ENCODE peak calls at places on chromosome 14, in ten cellular contexts. One of them, this sample, is unnamed.

GRCh38 chr14:67505254-67505653 is 16.7 kb upstream of the TMEM229B start:
- DNase-seq in cardiac fibroblast: no peak
- DNase-seq in fibroblast of lung: no peak
- DNase-seq in AG09319: no peak
- DNase-seq in gastrocnemius medialis: no peak
- DNase-seq in CD8-positive, alpha-beta T cell: no peak
- DNase-seq in A549: no peak
- DNase-seq in HFFc6: no peak
- DNase-seq in AG04450: no peak
- DNase-seq in lower lobe of right lung: no peak
- DNase-seq in this sample: no peak

GRCh38 chr14:76073732-76074131 is 78.0 kb upstream of the GPATCH2L start:
- DNase-seq in A549: no peak
- DNase-seq in cardiac fibroblast: no peak
- DNase-seq in gastrocnemius medialis: no peak
- DNase-seq in AG04450: no peak
- DNase-seq in AG09319: no peak
- DNase-seq in lower lobe of right lung: no peak
- DNase-seq in fibroblast of lung: no peak
- DNase-seq in CD8-positive, alpha-beta T cell: no peak
- DNase-seq in HFFc6: no peak
- DNase-seq in this sample: no peak

GRCh38 chr14:22003471-22003870 is 329.9 kb upstream of the OR4E1 start:
- DNase-seq in AG04450: no peak
- DNase-seq in A549: no peak
- DNase-seq in cardiac fibroblast: no peak
- DNase-seq in gastrocnemius medialis: no peak
- DNase-seq in CD8-positive, alpha-beta T cell: peak; percentile 23
- DNase-seq in AG09319: no peak
- DNase-seq in fibroblast of lung: no peak
- DNase-seq in lower lobe of right lung: no peak
- DNase-seq in HFFc6: no peak
- DNase-seq in this sample: no peak

GRCh38 chr14:91349481-91350074 is 68.0 kb downstream of the CCDC88C start:
- DNase-seq in HFFc6: no peak
- DNase-seq in cardiac fibroblast: no peak
- DNase-seq in lower lobe of right lung: no peak
- DNase-seq in AG09319: no peak
- DNase-seq in CD8-positive, alpha-beta T cell: peak; percentile 80
- DNase-seq in A549: no peak
- DNase-seq in gastrocnemius medialis: no peak
- DNase-seq in AG04450: no peak
- DNase-seq in fibroblast of lung: no peak
- DNase-seq in this sample: no peak

GRCh38 chr14:105389534-105389933 is 8.8 kb upstream of the TEX22 start:
- DNase-seq in AG09319: no peak
- DNase-seq in lower lobe of right lung: no peak
- DNase-seq in HFFc6: no peak
- DNase-seq in CD8-positive, alpha-beta T cell: no peak
- DNase-seq in gastrocnemius medialis: no peak
- DNase-seq in A549: no peak
- DNase-seq in cardiac fibroblast: no peak
- DNase-seq in fibroblast of lung: no peak
- DNase-seq in AG04450: no peak
- DNase-seq in this sample: no peak

GRCh38 chr14:61193471-61193870 is 87.7 kb downstream of the TMEM30B start:
- DNase-seq in A549: no peak
- DNase-seq in gastrocnemius medialis: no peak
- DNase-seq in fibroblast of lung: no peak
- DNase-seq in cardiac fibroblast: no peak
- DNase-seq in CD8-positive, alpha-beta T cell: no peak
- DNase-seq in AG09319: no peak
- DNase-seq in HFFc6: no peak
- DNase-seq in AG04450: no peak
- DNase-seq in lower lobe of right lung: no peak
- DNase-seq in this sample: no peak

GRCh38 chr14:24334431-24335271 is at the start of gene ADCY4:
- DNase-seq in CD8-positive, alpha-beta T cell: no peak
- DNase-seq in A549: no peak
- DNase-seq in AG04450: no peak
- DNase-seq in fibroblast of lung: no peak
- DNase-seq in gastrocnemius medialis: no peak
- DNase-seq in lower lobe of right lung: peak; percentile 66
- DNase-seq in HFFc6: no peak
- DNase-seq in AG09319: no peak
- DNase-seq in cardiac fibroblast: no peak
- DNase-seq in this sample: no peak

GRCh38 chr14:23079716-23080115 is 15.2 kb downstream of the ACIN1 start:
- DNase-seq in HFFc6: peak; percentile 63
- DNase-seq in lower lobe of right lung: no peak
- DNase-seq in cardiac fibroblast: no peak
- DNase-seq in gastrocnemius medialis: no peak
- DNase-seq in AG04450: no peak
- DNase-seq in A549: no peak
- DNase-seq in AG09319: no peak
- DNase-seq in CD8-positive, alpha-beta T cell: no peak
- DNase-seq in fibroblast of lung: no peak
- DNase-seq in this sample: no peak

GRCh38 chr14:106585692-106586091 is 1059.3 kb downstream of the TMEM121 start:
- DNase-seq in AG09319: no peak
- DNase-seq in HFFc6: no peak
- DNase-seq in A549: no peak
- DNase-seq in lower lobe of right lung: no peak
- DNase-seq in cardiac fibroblast: no peak
- DNase-seq in gastrocnemius medialis: no peak
- DNase-seq in AG04450: no peak
- DNase-seq in CD8-positive, alpha-beta T cell: no peak
- DNase-seq in fibroblast of lung: no peak
- DNase-seq in this sample: no peak

DNA sequence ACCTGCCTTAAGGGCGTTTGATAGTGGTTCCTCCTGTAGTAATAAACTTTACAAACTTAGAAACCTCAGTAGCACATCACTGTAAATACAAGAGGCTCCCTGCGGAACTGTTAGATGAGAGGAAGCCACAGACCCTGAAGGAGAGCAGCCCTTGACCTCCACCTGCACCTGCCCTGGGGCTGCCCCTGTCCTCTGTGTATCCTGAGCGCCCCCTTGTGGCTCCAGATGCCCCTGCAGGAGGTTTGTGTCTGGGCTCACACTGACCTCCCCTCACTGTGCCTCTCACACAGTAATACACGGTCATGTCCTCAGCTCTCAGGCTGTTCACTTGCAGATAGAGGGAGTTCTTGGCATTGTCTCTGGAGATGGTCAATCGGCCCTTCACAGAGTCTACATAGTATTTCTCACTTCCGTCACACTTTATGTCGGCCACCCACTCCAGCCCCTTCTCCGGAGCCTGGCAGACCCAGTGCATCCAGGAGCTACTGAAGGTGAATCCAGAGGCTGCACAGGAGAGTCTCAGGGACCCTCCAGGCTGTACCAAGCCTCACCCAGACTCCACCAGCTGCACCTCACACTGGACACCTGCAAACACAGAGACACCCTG is 1059.8 kb downstream of the TMEM121 start:
- DNase-seq in HFFc6: no peak
- DNase-seq in AG04450: no peak
- DNase-seq in gastrocnemius medialis: no peak
- DNase-seq in AG09319: no peak
- DNase-seq in lower lobe of right lung: peak; percentile 58
- DNase-seq in fibroblast of lung: no peak
- DNase-seq in cardiac fibroblast: no peak
- DNase-seq in CD8-positive, alpha-beta T cell: peak; percentile 65
- DNase-seq in A549: peak; percentile 13
- DNase-seq in this sample: no peak
- TF ChIP-seq CTCF in HFFc6: no peak
- TF ChIP-seq CTCF in AG04450: no peak
- TF ChIP-seq CTCF in gastrocnemius medialis: no peak
- TF ChIP-seq CTCF in AG09319: no peak
- TF ChIP-seq CTCF in lower lobe of right lung: peak; percentile 57
- TF ChIP-seq CTCF in fibroblast of lung: no peak
- TF ChIP-seq CTCF in cardiac fibroblast: no peak
- TF ChIP-seq CTCF in CD8-positive, alpha-beta T cell: peak; percentile 80
- TF ChIP-seq CTCF in A549: no peak
- TF ChIP-seq CTCF in this sample: no peak

GRCh38 chr14:72634910-72635647 is 258.8 kb downstream of the DPF3 start:
- DNase-seq in cardiac fibroblast: no peak
- DNase-seq in CD8-positive, alpha-beta T cell: no peak
- DNase-seq in fibroblast of lung: no peak
- DNase-seq in A549: no peak
- DNase-seq in HFFc6: no peak
- DNase-seq in AG09319: no peak
- DNase-seq in AG04450: no peak
- DNase-seq in gastrocnemius medialis: no peak
- DNase-seq in lower lobe of right lung: no peak
- DNase-seq in this sample: no peak
- TF ChIP-seq CTCF in cardiac fibroblast: no peak
- TF ChIP-seq CTCF in CD8-positive, alpha-beta T cell: no peak
- TF ChIP-seq CTCF in fibroblast of lung: no peak
- TF ChIP-seq CTCF in A549: no peak
- TF ChIP-seq CTCF in HFFc6: peak; percentile 14
- TF ChIP-seq CTCF in AG09319: no peak
- TF ChIP-seq CTCF in AG04450: no peak
- TF ChIP-seq CTCF in gastrocnemius medialis: no peak
- TF ChIP-seq CTCF in lower lobe of right lung: no peak
- TF ChIP-seq CTCF in this sample: no peak

GRCh38 chr14:85191986-85192385 is 338.0 kb upstream of the FLRT2 start:
- DNase-seq in fibroblast of lung: no peak
- DNase-seq in cardiac fibroblast: no peak
- DNase-seq in A549: no peak
- DNase-seq in AG04450: no peak
- DNase-seq in CD8-positive, alpha-beta T cell: no peak
- DNase-seq in lower lobe of right lung: no peak
- DNase-seq in HFFc6: no peak
- DNase-seq in AG09319: no peak
- DNase-seq in gastrocnemius medialis: no peak
- DNase-seq in this sample: no peak

GRCh38 chr14:85190251-85190650 is 339.7 kb upstream of the FLRT2 start:
- DNase-seq in lower lobe of right lung: no peak
- DNase-seq in A549: no peak
- DNase-seq in cardiac fibroblast: no peak
- DNase-seq in fibroblast of lung: no peak
- DNase-seq in CD8-positive, alpha-beta T cell: no peak
- DNase-seq in AG04450: no peak
- DNase-seq in gastrocnemius medialis: no peak
- DNase-seq in HFFc6: no peak
- DNase-seq in AG09319: no peak
- DNase-seq in this sample: no peak

GRCh38 chr14:85197976-85198375 is 332.0 kb upstream of the FLRT2 start:
- DNase-seq in cardiac fibroblast: no peak
- DNase-seq in lower lobe of right lung: no peak
- DNase-seq in AG09319: no peak
- DNase-seq in AG04450: no peak
- DNase-seq in CD8-positive, alpha-beta T cell: no peak
- DNase-seq in HFFc6: no peak
- DNase-seq in gastrocnemius medialis: no peak
- DNase-seq in A549: no peak
- DNase-seq in fibroblast of lung: no peak
- DNase-seq in this sample: no peak

DNA sequence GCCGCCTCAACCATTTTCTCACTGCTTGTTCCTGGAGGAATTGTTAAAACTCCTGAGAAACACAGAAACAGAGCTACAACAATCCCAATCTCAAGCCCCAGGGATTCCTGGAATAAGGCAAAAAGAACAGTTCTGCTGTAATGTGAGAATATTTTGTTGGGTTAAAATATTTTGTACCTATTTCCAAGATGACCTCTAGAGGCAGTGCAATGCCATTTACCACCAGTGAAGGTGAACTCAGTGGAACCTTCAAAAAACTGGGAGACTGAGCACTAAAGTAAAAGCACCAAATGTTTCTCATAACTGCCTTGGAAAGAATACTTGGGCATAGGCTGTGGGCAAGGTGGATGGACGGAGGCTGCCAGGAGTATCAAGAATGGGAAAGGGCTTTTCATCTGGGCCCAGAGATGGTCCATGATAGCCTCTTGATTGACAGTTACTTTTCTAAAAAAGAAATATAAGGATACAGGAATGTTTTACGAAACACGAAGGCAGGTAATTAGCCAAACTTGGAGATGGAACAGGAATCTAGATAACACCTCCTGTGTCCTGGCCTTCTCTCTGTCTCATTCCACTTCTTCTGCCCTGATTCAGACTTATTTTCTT is 334.0 kb upstream of the FLRT2 start:
- DNase-seq in fibroblast of lung: peak; percentile 25
- DNase-seq in AG09319: no peak
- DNase-seq in gastrocnemius medialis: no peak
- DNase-seq in cardiac fibroblast: peak; percentile 41
- DNase-seq in CD8-positive, alpha-beta T cell: no peak
- DNase-seq in lower lobe of right lung: no peak
- DNase-seq in HFFc6: no peak
- DNase-seq in A549: peak; percentile 8
- DNase-seq in AG04450: no peak
- DNase-seq in this sample: no peak
- TF ChIP-seq CTCF in fibroblast of lung: peak; percentile 53
- TF ChIP-seq CTCF in AG09319: peak; percentile 51
- TF ChIP-seq CTCF in gastrocnemius medialis: no peak
- TF ChIP-seq CTCF in cardiac fibroblast: peak; percentile 61
- TF ChIP-seq CTCF in CD8-positive, alpha-beta T cell: no peak
- TF ChIP-seq CTCF in lower lobe of right lung: peak; percentile 49
- TF ChIP-seq CTCF in HFFc6: peak; percentile 80
- TF ChIP-seq CTCF in A549: peak; percentile 39
- TF ChIP-seq CTCF in AG04450: peak; percentile 72
- TF ChIP-seq CTCF in this sample: peak; percentile 31

GRCh38 chr14:64080452-64080851 is 213.7 kb downstream of the ESR2 start:
- DNase-seq in lower lobe of right lung: no peak
- DNase-seq in AG09319: no peak
- DNase-seq in fibroblast of lung: no peak
- DNase-seq in HFFc6: no peak
- DNase-seq in CD8-positive, alpha-beta T cell: no peak
- DNase-seq in cardiac fibroblast: no peak
- DNase-seq in gastrocnemius medialis: no peak
- DNase-seq in A549: no peak
- DNase-seq in AG04450: no peak
- DNase-seq in this sample: no peak

GRCh38 chr14:64082837-64083236 is 211.3 kb downstream of the ESR2 start:
- DNase-seq in CD8-positive, alpha-beta T cell: no peak
- DNase-seq in fibroblast of lung: peak; percentile 64
- DNase-seq in AG04450: no peak
- DNase-seq in cardiac fibroblast: peak; percentile 91
- DNase-seq in lower lobe of right lung: no peak
- DNase-seq in A549: no peak
- DNase-seq in gastrocnemius medialis: peak; percentile 25
- DNase-seq in HFFc6: no peak
- DNase-seq in AG09319: no peak
- DNase-seq in this sample: no peak

DNA sequence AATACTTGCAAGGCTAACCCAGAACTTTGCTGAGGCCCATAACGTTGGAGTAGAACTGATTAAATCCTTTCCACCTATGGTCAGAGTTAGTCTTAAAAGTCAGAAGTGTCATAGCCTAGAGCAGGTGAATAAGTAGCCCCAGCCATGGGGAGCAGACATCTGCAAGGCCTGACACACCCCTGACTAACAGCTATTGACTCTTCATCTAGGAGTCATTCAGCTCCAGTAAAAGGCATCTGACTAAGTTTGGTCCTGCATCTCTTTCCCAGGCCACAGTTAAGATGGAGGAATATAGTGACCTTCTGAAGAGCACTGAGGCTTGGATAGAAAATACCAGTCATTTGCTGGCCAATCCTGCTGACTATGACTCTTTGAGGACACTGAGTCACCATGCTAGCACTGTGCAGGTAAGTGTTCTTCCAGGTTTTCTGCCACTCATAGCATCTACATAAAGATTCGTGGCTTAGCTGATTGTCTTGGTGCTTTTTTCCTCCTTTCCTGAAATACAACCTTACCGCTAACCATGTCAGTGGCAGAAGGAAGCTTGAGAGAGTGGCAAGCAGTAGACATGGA is 212.9 kb downstream of the ESR2 start:
- DNase-seq in gastrocnemius medialis: no peak
- DNase-seq in CD8-positive, alpha-beta T cell: no peak
- DNase-seq in A549: no peak
- DNase-seq in AG09319: no peak
- DNase-seq in HFFc6: no peak
- DNase-seq in lower lobe of right lung: no peak
- DNase-seq in fibroblast of lung: no peak
- DNase-seq in AG04450: no peak
- DNase-seq in cardiac fibroblast: no peak
- DNase-seq in this sample: no peak
- TF ChIP-seq CTCF in gastrocnemius medialis: no peak
- TF ChIP-seq CTCF in CD8-positive, alpha-beta T cell: no peak
- TF ChIP-seq CTCF in A549: no peak
- TF ChIP-seq CTCF in AG09319: no peak
- TF ChIP-seq CTCF in HFFc6: no peak
- TF ChIP-seq CTCF in lower lobe of right lung: no peak
- TF ChIP-seq CTCF in fibroblast of lung: no peak
- TF ChIP-seq CTCF in AG04450: no peak
- TF ChIP-seq CTCF in cardiac fibroblast: no peak
- TF ChIP-seq CTCF in this sample: no peak

This sample was measured in mesothelial cell of epicardium.